ENCODE peak calls at places on chromosomes 11 and 22, in seven cellular contexts. B is pancreas, W is K562, F is lower leg skin, M is mucosa of descending colon, G is uterus, Q is adrenal gland. A is an unnamed sample.

GRCh38 chr11:122803306-122803705 is 35.0 kb upstream of the CRTAM start:
- DNase-seq in M (no peak), F (no peak), B (no peak), W (no peak), G (no peak), Q (no peak), A (peak)

GRCh38 chr11:124086447-124086846 is 28.8 kb upstream of the VWA5A start:
- DNase-seq in W (no peak), B (no peak), F (no peak), G (no peak), M (no peak), Q (no peak), A (no peak)

GRCh38 chr11:74004694-74005615 is 3.9 kb downstream of the UCP3 start:
- DNase-seq in Q (no peak), W (peak), M (no peak), F (peak), G (no peak), B (no peak), A (no peak)

GRCh38 chr11:1088927-1089737 is 14.5 kb downstream of the MUC2 start:
- DNase-seq in G (no peak), W (no peak), M (peak), F (no peak), Q (no peak), B (no peak), A (no peak)

GRCh38 chr11:71446942-71447688 is 1.1 kb downstream of the DHCR7 start:
- DNase-seq in B (no peak), G (no peak), F (no peak), M (peak), W (no peak), Q (peak), A (peak)

GRCh38 chr11:133115099-133115498 is 417.2 kb downstream of the OPCML start:
- DNase-seq in G (no peak), F (no peak), W (no peak), B (no peak), Q (no peak), M (no peak), A (no peak)

GRCh38 chr11:79809487-79809886 is 368.7 kb upstream of the TENM4 start:
- DNase-seq in M (no peak), W (no peak), Q (no peak), G (no peak), B (no peak), F (no peak), A (no peak)

GRCh38 chr22:30210235-30210831 is 36.2 kb downstream of the LIF start:
- DNase-seq in W (no peak), B (no peak), G (no peak), Q (no peak), M (no peak), F (no peak), A (peak)

GRCh38 chr11:100994966-100995365 is 134.6 kb downstream of the PGR start:
- DNase-seq in B (no peak), F (no peak), G (no peak), M (no peak), W (no peak), Q (no peak), A (no peak)

GRCh38 chr11:17153759-17154158 is 54.0 kb downstream of the PIK3C2A start:
- DNase-seq in Q (no peak), W (no peak), B (no peak), F (no peak), M (no peak), G (no peak), A (no peak)

GRCh38 chr22:49780992-49781782 is 46.5 kb downstream of the BRD1 start:
- DNase-seq in M (no peak), F (no peak), Q (no peak), W (no peak), B (no peak), G (no peak), A (no peak)

GRCh38 chr22:49780281-49780991 is 47.2 kb downstream of the BRD1 start:
- DNase-seq in F (no peak), Q (peak), B (no peak), W (no peak), M (no peak), G (no peak), A (peak)

GRCh38 chr22:49777569-49778250 is 50.0 kb downstream of the BRD1 start:
- DNase-seq in B (no peak), Q (no peak), F (no peak), M (no peak), G (no peak), W (no peak), A (no peak)

GRCh38 chr22:49779853-49780271 is 47.8 kb downstream of the BRD1 start:
- DNase-seq in F (no peak), W (no peak), B (no peak), M (no peak), Q (peak), G (no peak), A (no peak)

GRCh38 chr22:49779226-49779625 is 48.4 kb downstream of the BRD1 start:
- DNase-seq in Q (peak), F (no peak), M (no peak), W (no peak), G (no peak), B (no peak), A (no peak)
- TF ChIP-seq CTCF in Q (no peak), F (no peak), M (no peak), W (no peak), G (no peak), B (no peak), A (no peak)

GRCh38 chr11:64844330-64845124 is at the start of gene CDC42BPG:
- DNase-seq in B (peak), F (no peak), Q (peak), G (peak), M (peak), W (peak), A (peak)
- H3K4me3 ChIP-seq in B (peak), F (peak), Q (peak), G (peak), M (peak), W (peak), A (peak)

GRCh38 chr11:37352485-37352884 is 754.4 kb upstream of the RAG2 start:
- DNase-seq in Q (no peak), W (no peak), F (no peak), M (no peak), G (no peak), B (no peak), A (no peak)
- TF ChIP-seq CTCF in Q (no peak), W (no peak), F (no peak), M (no peak), G (no peak), B (no peak), A (no peak)

GRCh38 chr22:36385491-36386350 is 2.0 kb downstream of the MYH9 start:
- DNase-seq in Q (peak), F (no peak), B (peak), G (peak), M (no peak), W (no peak), A (no peak)

GRCh38 chr22:36384766-36385400 is 2.9 kb downstream of the MYH9 start:
- DNase-seq in G (no peak), F (no peak), B (no peak), M (no peak), W (no peak), Q (no peak), A (peak)

GRCh38 chr22:36381513-36382079 is 6.2 kb downstream of the MYH9 start:
- DNase-seq in M (no peak), G (no peak), F (no peak), B (no peak), Q (no peak), W (no peak), A (no peak)

GRCh38 chr22:36386351-36386899 is 1.3 kb downstream of the MYH9 start:
- DNase-seq in G (no peak), B (peak), M (peak), F (no peak), W (no peak), Q (peak), A (peak)

GRCh38 chr22:36383110-36383581 is 4.6 kb downstream of the MYH9 start:
- DNase-seq in M (no peak), W (peak), Q (peak), B (no peak), F (no peak), G (no peak), A (peak)
- H3K4me3 ChIP-seq in M (no peak), W (no peak), Q (no peak), B (no peak), F (no peak), G (no peak), A (no peak)

GRCh38 chr11:9490376-9490775 is 29.6 kb downstream of the ZNF143 start:
- DNase-seq in F (no peak), B (no peak), M (no peak), W (no peak), G (no peak), Q (no peak), A (no peak)
- TF ChIP-seq CTCF in F (no peak), B (no peak), M (no peak), W (no peak), G (no peak), Q (no peak), A (no peak)

GRCh38 chr11:28621648-28622215 is 513.5 kb downstream of the METTL15 start:
- DNase-seq in B (no peak), Q (peak), M (no peak), W (no peak), G (peak), F (no peak), A (peak)
- H3K4me3 ChIP-seq in B (no peak), Q (no peak), M (no peak), W (no peak), G (peak), F (no peak), A (peak)

GRCh38 chr11:41660585-41660984 is 201.1 kb upstream of the LRRC4C start:
- DNase-seq in M (no peak), F (no peak), W (no peak), B (no peak), Q (no peak), G (no peak), A (no peak)
- TF ChIP-seq CTCF in M (no peak), F (no peak), W (no peak), B (no peak), Q (no peak), G (no peak), A (no peak)

GRCh38 chr11:126083829-126084607 is 21.4 kb upstream of the CDON start:
- DNase-seq in B (no peak), G (no peak), Q (no peak), M (no peak), F (peak), W (no peak), A (no peak)
- H3K4me3 ChIP-seq in B (no peak), G (no peak), Q (no peak), M (no peak), F (no peak), W (no peak), A (no peak)

GRCh38 chr11:13247606-13248320 is 29.8 kb upstream of the BMAL1 start:
- DNase-seq in W (no peak), F (no peak), G (no peak), M (no peak), Q (no peak), B (no peak), A (no peak)

GRCh38 chr11:13238879-13239514 is 38.6 kb upstream of the BMAL1 start:
- DNase-seq in Q (peak), F (no peak), W (peak), B (peak), G (no peak), M (peak), A (peak)

GRCh38 chr11:13242564-13242963 is 35.0 kb upstream of the BMAL1 start:
- DNase-seq in Q (no peak), M (no peak), B (no peak), W (no peak), F (no peak), G (no peak), A (no peak)
- TF ChIP-seq CTCF in Q (no peak), M (no peak), B (no peak), W (no peak), F (no peak), G (no peak), A (no peak)

GRCh38 chr22:46737976-46738641 is at the start of gene CERK:
- DNase-seq in W (peak), Q (peak), G (peak), M (peak), F (peak), B (peak), A (peak)
- H3K4me3 ChIP-seq in W (peak), Q (peak), G (peak), M (peak), F (peak), B (peak), A (peak)

A was measured in fibroblast of the aortic adventitia.